ENCODE peak calls at places on chromosome 14, in five cellular contexts. E is IMR-90, G is sigmoid colon, A is SK-N-SH, P is aorta. K is an unnamed sample.

GRCh38 chr14:72679591-72680151 is 214.2 kb downstream of the DPF3 start:
- DNase-seq in E (peak; percentile 23), G (no peak), A (peak; percentile 58), P (no peak), K (no peak)

GRCh38 chr14:30610719-30611388 is 11.3 kb upstream of the SCFD1 start:
- DNase-seq in E (peak; percentile 81), G (peak; percentile 73), A (peak; percentile 27), P (no peak), K (peak; percentile 74)

GRCh38 chr14:49106721-49107689 is 479.2 kb downstream of the RPS29 start:
- DNase-seq in E (peak; percentile 47), G (no peak), A (no peak), P (no peak), K (no peak)

GRCh38 chr14:92955381-92955780 is 32.4 kb downstream of the CHGA start:
- DNase-seq in E (no peak), G (no peak), A (no peak), P (no peak), K (no peak)

GRCh38 chr14:94611179-94611578 is 1.0 kb upstream of the SERPINA3 start:
- DNase-seq in E (no peak), G (peak; percentile 56), A (no peak), P (no peak), K (no peak)

GRCh38 chr14:88016768-88017167 is 11.8 kb downstream of the GPR65 start:
- DNase-seq in E (no peak), G (no peak), A (no peak), P (no peak), K (no peak)

GRCh38 chr14:106665814-106666213 is 1139.4 kb downstream of the TMEM121 start:
- DNase-seq in E (no peak), G (no peak), A (no peak), P (no peak), K (no peak)

GRCh38 chr14:54475187-54475881 is 13.4 kb downstream of the GMFB start:
- DNase-seq in E (peak; percentile 21), G (no peak), A (no peak), P (no peak), K (no peak)

GRCh38 chr14:24207104-24207543 is 1.6 kb downstream of the TSSK4 start:
- DNase-seq in E (no peak), G (peak; percentile 10), A (no peak), P (no peak), K (no peak)

GRCh38 chr14:96583605-96584041 is 81.4 kb downstream of the PAPOLA start:
- DNase-seq in E (no peak), G (peak; percentile 62), A (no peak), P (no peak), K (no peak)

GRCh38 chr14:101191086-101191881 is 287.8 kb upstream of the RTL1 start:
- DNase-seq in E (no peak), G (peak; percentile 53), A (no peak), P (no peak), K (peak; percentile 14)

GRCh38 chr14:105470163-105470811 is 4.3 kb upstream of the CRIP2 start:
- DNase-seq in E (no peak), G (no peak), A (no peak), P (no peak), K (no peak)

GRCh38 chr14:93317200-93317599 is 15.6 kb downstream of the BTBD7 start:
- DNase-seq in E (no peak), G (no peak), A (no peak), P (no peak), K (no peak)

GRCh38 chr14:74648643-74649042 is 36.6 kb upstream of the LTBP2 start:
- DNase-seq in E (no peak), G (peak; percentile 39), A (no peak), P (no peak), K (no peak)

GRCh38 chr14:104865069-104865630 is at the start of gene CEP170B:
- DNase-seq in E (peak; percentile 21), G (no peak), A (peak; percentile 95), P (peak; percentile 77), K (peak; percentile 37)

GRCh38 chr14:96064866-96065265 is 25.7 kb downstream of the C14orf132 start:
- DNase-seq in E (no peak), G (no peak), A (no peak), P (peak; percentile 38), K (no peak)

GRCh38 chr14:71714225-71714624 is 218.0 kb upstream of the RGS6 start:
- DNase-seq in E (peak; percentile 90), G (no peak), A (no peak), P (no peak), K (no peak)

GRCh38 chr14:104036250-104036649 is 49.2 kb upstream of the ASPG start:
- DNase-seq in E (no peak), G (no peak), A (no peak), P (no peak), K (no peak)

GRCh38 chr14:64639340-64639821 is 64.8 kb upstream of the PLEKHG3 start:
- DNase-seq in E (peak; percentile 46), G (no peak), A (no peak), P (no peak), K (no peak)

GRCh38 chr14:105894125-105894977 is 368.0 kb downstream of the TMEM121 start:
- DNase-seq in E (no peak), G (peak; percentile 42), A (no peak), P (peak; percentile 53), K (peak; percentile 22)

GRCh38 chr14:88987516-88987915 is 163.1 kb downstream of the TTC8 start:
- DNase-seq in E (no peak), G (no peak), A (no peak), P (no peak), K (no peak)

GRCh38 chr14:57051633-57052032 is 217.1 kb downstream of the EXOC5 start:
- DNase-seq in E (no peak), G (no peak), A (no peak), P (no peak), K (no peak)

GRCh38 chr14:72781476-72782181 is 112.3 kb downstream of the DPF3 start:
- DNase-seq in E (peak; percentile 71), G (no peak), A (no peak), P (no peak), K (no peak)

GRCh38 chr14:106556665-106557289 is 1030.4 kb downstream of the TMEM121 start:
- DNase-seq in E (no peak), G (no peak), A (peak; percentile 46), P (no peak), K (no peak)

GRCh38 chr14:30779210-30779609 is 95.1 kb upstream of the COCH start:
- DNase-seq in E (peak; percentile 48), G (no peak), A (no peak), P (no peak), K (no peak)

GRCh38 chr14:58104808-58105207 is 47.2 kb downstream of the ARMH4 start:
- DNase-seq in E (peak; percentile 86), G (no peak), A (no peak), P (no peak), K (no peak)

GRCh38 chr14:88363624-88364023 is 21.8 kb upstream of the SPATA7 start:
- DNase-seq in E (no peak), G (no peak), A (no peak), P (no peak), K (no peak)

GRCh38 chr14:100004392-100004791 is 60.8 kb upstream of the EVL start:
- DNase-seq in E (no peak), G (no peak), A (no peak), P (no peak), K (no peak)

GRCh38 chr14:99124482-99125104 is 147.4 kb downstream of the BCL11B start:
- DNase-seq in E (no peak), G (peak; percentile 44), A (peak; percentile 7), P (no peak), K (no peak)

GRCh38 chr14:65318636-65319506 is 93.7 kb upstream of the FUT8 start:
- DNase-seq in E (no peak), G (no peak), A (no peak), P (no peak), K (no peak)

GRCh38 chr14:71594828-71595227 is 337.4 kb upstream of the RGS6 start:
- DNase-seq in E (peak; percentile 32), G (no peak), A (no peak), P (no peak), K (no peak)

GRCh38 chr14:60317609-60318008 is 68.6 kb downstream of the PPM1A start:
- DNase-seq in E (no peak), G (no peak), A (no peak), P (no peak), K (no peak)
- H3K4me3 ChIP-seq in E (no peak overlapping the region), G (no peak overlapping the region), A (no peak overlapping the region), P (no peak overlapping the region), K (no peak overlapping the region)

GRCh38 chr14:59161571-59162175 is 26.8 kb upstream of the DAAM1 start:
- DNase-seq in E (peak; percentile 71), G (no peak), A (no peak), P (no peak), K (no peak)
- H3K27ac ChIP-seq in E (no peak overlapping the region), G (no peak overlapping the region), A (no peak overlapping the region), P (peak overlapping the region; percentile 73), K (peak overlapping the region; percentile 20)

DNA sequence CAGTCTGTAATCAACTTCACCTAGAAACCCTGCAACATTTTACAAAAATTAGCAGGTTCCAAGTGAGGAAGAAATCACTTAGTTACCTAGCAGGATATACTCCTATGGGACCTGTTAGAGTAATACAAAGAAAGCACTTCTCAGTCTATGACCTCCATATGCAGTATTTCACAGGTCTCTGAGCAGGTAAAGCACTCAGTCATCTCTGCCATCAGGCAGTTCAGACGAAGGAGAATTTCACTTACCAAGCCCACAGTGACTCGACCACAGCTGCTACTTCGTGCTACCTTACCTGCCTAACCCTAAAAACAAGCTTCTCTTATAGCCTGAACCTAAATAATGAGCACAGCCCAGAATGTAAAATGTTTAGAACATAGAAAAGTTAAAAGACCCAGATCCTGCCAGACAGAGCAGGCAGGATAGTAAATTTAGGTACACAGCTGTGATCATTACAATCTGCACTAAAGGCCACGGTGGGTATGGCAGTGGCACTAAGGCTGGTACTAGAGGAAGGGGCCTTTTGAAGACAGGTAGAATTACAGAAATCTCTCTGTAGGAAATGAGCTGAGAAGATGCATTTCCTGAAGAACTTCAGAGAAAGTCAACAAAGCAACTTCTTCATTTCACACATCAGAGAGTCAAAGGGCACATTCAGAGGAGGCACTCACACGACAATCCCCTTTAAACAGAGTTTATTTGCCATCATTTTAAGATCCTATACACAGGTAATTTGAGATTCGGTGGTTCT is 35.7 kb downstream of the DCAF5 start:
- DNase-seq in E (no peak), G (no peak), A (no peak), P (no peak), K (no peak)
- H3K36me3 ChIP-seq in E (peaks cover 27% of the 10 kb centered on the region), G (peaks cover 76% of the 10 kb centered on the region), A (peaks cover 42% of the 10 kb centered on the region), P (peaks cover 6% of the 10 kb centered on the region), K (peaks cover 73% of the 10 kb centered on the region)

GRCh38 chr14:53110103-53110502 is 43.0 kb downstream of the DDHD1 start:
- DNase-seq in E (no peak), G (no peak), A (no peak), P (no peak), K (no peak)

GRCh38 chr14:53108292-53108937 is 44.7 kb downstream of the DDHD1 start:
- DNase-seq in E (no peak), G (no peak), A (no peak), P (no peak), K (no peak)

GRCh38 chr14:53106768-53107167 is 46.4 kb downstream of the DDHD1 start:
- DNase-seq in E (no peak), G (no peak), A (no peak), P (no peak), K (no peak)

GRCh38 chr14:53109028-53109687 is 44.0 kb downstream of the DDHD1 start:
- DNase-seq in E (no peak), G (no peak), A (no peak), P (no peak), K (no peak)

GRCh38 chr14:53109688-53110041 is 43.5 kb downstream of the DDHD1 start:
- DNase-seq in E (no peak), G (no peak), A (no peak), P (no peak), K (no peak)
- H3K4me3 ChIP-seq in E (no peak overlapping the region), G (no peak overlapping the region), A (no peak overlapping the region), P (no peak overlapping the region), K (no peak overlapping the region)